ENCODE peak calls at places on chromosomes 6 and 20, in five cellular contexts. U is NCI-H1092, F is ACHN, Z is fibroblast of pulmonary artery, V is GM12891. S is an unnamed sample.

GRCh38 chr6:27531772-27532459 is 59.0 kb upstream of the ZNF184 start:
- DNase-seq in U (no peak), F (peak), Z (no peak), V (no peak), S (no peak)

GRCh38 chr20:829531-829930 is 4.0 kb upstream of the FAM110A start:
- DNase-seq in U (no peak), F (no peak), Z (peak), V (no peak), S (no peak)

GRCh38 chr20:17394411-17394810 is 136.8 kb downstream of the BFSP1 start:
- DNase-seq in U (no peak), F (no peak), Z (no peak), V (no peak), S (no peak)

GRCh38 chr20:46894971-46895905 is 595 bp downstream of the EYA2 start:
- DNase-seq in U (peak), F (no peak), Z (no peak), V (no peak), S (no peak)

GRCh38 chr6:152428126-152428525 is 209.0 kb downstream of the SYNE1 start:
- DNase-seq in U (no peak), F (peak), Z (peak), V (no peak), S (no peak)

GRCh38 chr20:54343073-54343472 is 132.3 kb upstream of the DOK5 start:
- DNase-seq in U (no peak), F (no peak), Z (no peak), V (no peak), S (no peak)

GRCh38 chr6:107489636-107490567 is at the start of gene SOBP:
- DNase-seq in U (peak), F (peak), Z (peak), V (peak), S (no peak)

GRCh38 chr20:49717693-49718092 is 4.0 kb upstream of the B4GALT5 start:
- DNase-seq in U (no peak), F (no peak), Z (no peak), V (no peak), S (no peak)

GRCh38 chr6:168666751-168667427 is 225.9 kb downstream of the SMOC2 start:
- DNase-seq in U (no peak), F (no peak), Z (no peak), V (no peak), S (no peak)

GRCh38 chr6:151493495-151494234 is at the start of gene CCDC170:
- DNase-seq in U (no peak), F (peak), Z (no peak), V (peak), S (peak)

GRCh38 chr20:24968278-24968677 is 19.2 kb downstream of the CST7 start:
- DNase-seq in U (no peak), F (no peak), Z (no peak), V (no peak), S (no peak)

GRCh38 chr20:17735959-17736621 is 36.3 kb downstream of the BANF2 start:
- DNase-seq in U (no peak), F (no peak), Z (no peak), V (no peak), S (no peak)